ENCODE peak calls at places on chromosomes 5 and 9, in ten cellular contexts. One of them, this sample, is unnamed.

GRCh38 chr5:95715799-95716461 is 15.2 kb upstream of the RHOBTB3 start:
- DNase-seq in fibroblast of mammary gland: peak
- DNase-seq in Peyer's patch: no peak
- DNase-seq in mesothelial cell of epicardium: no peak
- DNase-seq in stomach: no peak
- DNase-seq in endothelial cell of umbilical vein: peak
- DNase-seq in cardiac fibroblast: peak
- DNase-seq in transverse colon: no peak
- DNase-seq in H1: no peak
- DNase-seq in HCT116: peak
- DNase-seq in this sample: peak

GRCh38 chr5:50711280-50711679 is 44.8 kb downstream of the PARP8 start:
- DNase-seq in HCT116: no peak
- DNase-seq in transverse colon: peak
- DNase-seq in Peyer's patch: no peak
- DNase-seq in mesothelial cell of epicardium: no peak
- DNase-seq in H1: no peak
- DNase-seq in cardiac fibroblast: peak
- DNase-seq in fibroblast of mammary gland: peak
- DNase-seq in stomach: peak
- DNase-seq in endothelial cell of umbilical vein: no peak
- DNase-seq in this sample: no peak

GRCh38 chr5:68954618-68954910 is 139.2 kb upstream of the SLC30A5 start:
- DNase-seq in endothelial cell of umbilical vein: no peak
- DNase-seq in mesothelial cell of epicardium: no peak
- DNase-seq in HCT116: no peak
- DNase-seq in fibroblast of mammary gland: no peak
- DNase-seq in cardiac fibroblast: no peak
- DNase-seq in H1: no peak
- DNase-seq in Peyer's patch: no peak
- DNase-seq in stomach: no peak
- DNase-seq in transverse colon: no peak
- DNase-seq in this sample: no peak

GRCh38 chr9:17600962-17601593 is 22.2 kb downstream of the SH3GL2 start:
- DNase-seq in cardiac fibroblast: peak
- DNase-seq in H1: no peak
- DNase-seq in mesothelial cell of epicardium: no peak
- DNase-seq in transverse colon: no peak
- DNase-seq in fibroblast of mammary gland: peak
- DNase-seq in Peyer's patch: no peak
- DNase-seq in stomach: no peak
- DNase-seq in HCT116: no peak
- DNase-seq in endothelial cell of umbilical vein: no peak
- DNase-seq in this sample: no peak

GRCh38 chr5:139384591-139385051 is 1.5 kb upstream of the SLC23A1 start:
- DNase-seq in fibroblast of mammary gland: no peak
- DNase-seq in HCT116: no peak
- DNase-seq in stomach: no peak
- DNase-seq in Peyer's patch: peak
- DNase-seq in endothelial cell of umbilical vein: no peak
- DNase-seq in transverse colon: no peak
- DNase-seq in cardiac fibroblast: no peak
- DNase-seq in H1: no peak
- DNase-seq in mesothelial cell of epicardium: no peak
- DNase-seq in this sample: no peak

GRCh38 chr5:126801992-126802294 is 25.0 kb downstream of the LMNB1 start:
- DNase-seq in transverse colon: no peak
- DNase-seq in endothelial cell of umbilical vein: peak
- DNase-seq in Peyer's patch: no peak
- DNase-seq in stomach: no peak
- DNase-seq in HCT116: no peak
- DNase-seq in mesothelial cell of epicardium: no peak
- DNase-seq in H1: no peak
- DNase-seq in cardiac fibroblast: peak
- DNase-seq in fibroblast of mammary gland: peak
- DNase-seq in this sample: peak

GRCh38 chr5:157188270-157188669 is 7.6 kb downstream of the ITK start:
- DNase-seq in fibroblast of mammary gland: no peak
- DNase-seq in endothelial cell of umbilical vein: no peak
- DNase-seq in HCT116: no peak
- DNase-seq in mesothelial cell of epicardium: no peak
- DNase-seq in H1: no peak
- DNase-seq in transverse colon: no peak
- DNase-seq in Peyer's patch: no peak
- DNase-seq in cardiac fibroblast: no peak
- DNase-seq in stomach: no peak
- DNase-seq in this sample: no peak

GRCh38 chr9:125509476-125509875 is 197.5 kb downstream of the MAPKAP1 start:
- DNase-seq in stomach: no peak
- DNase-seq in fibroblast of mammary gland: peak
- DNase-seq in cardiac fibroblast: peak
- DNase-seq in transverse colon: no peak
- DNase-seq in Peyer's patch: no peak
- DNase-seq in endothelial cell of umbilical vein: no peak
- DNase-seq in H1: no peak
- DNase-seq in mesothelial cell of epicardium: no peak
- DNase-seq in HCT116: no peak
- DNase-seq in this sample: no peak

GRCh38 chr5:167513383-167513782 is 778.1 kb upstream of the WWC1 start:
- DNase-seq in fibroblast of mammary gland: no peak
- DNase-seq in stomach: no peak
- DNase-seq in transverse colon: no peak
- DNase-seq in endothelial cell of umbilical vein: no peak
- DNase-seq in cardiac fibroblast: no peak
- DNase-seq in Peyer's patch: no peak
- DNase-seq in HCT116: no peak
- DNase-seq in H1: no peak
- DNase-seq in mesothelial cell of epicardium: no peak
- DNase-seq in this sample: no peak

GRCh38 chr9:77534376-77535057 is 113.6 kb downstream of the GNA14 start:
- DNase-seq in cardiac fibroblast: peak
- DNase-seq in HCT116: no peak
- DNase-seq in Peyer's patch: no peak
- DNase-seq in transverse colon: no peak
- DNase-seq in mesothelial cell of epicardium: no peak
- DNase-seq in endothelial cell of umbilical vein: peak
- DNase-seq in stomach: no peak
- DNase-seq in H1: no peak
- DNase-seq in fibroblast of mammary gland: no peak
- DNase-seq in this sample: no peak

GRCh38 chr5:54257366-54258118 is 52.8 kb downstream of the ARL15 start:
- DNase-seq in cardiac fibroblast: no peak
- DNase-seq in transverse colon: no peak
- DNase-seq in stomach: no peak
- DNase-seq in H1: no peak
- DNase-seq in endothelial cell of umbilical vein: no peak
- DNase-seq in mesothelial cell of epicardium: no peak
- DNase-seq in Peyer's patch: no peak
- DNase-seq in HCT116: no peak
- DNase-seq in fibroblast of mammary gland: no peak
- DNase-seq in this sample: peak

GRCh38 chr5:73497537-73498056 is 645 bp upstream of the BTF3 start:
- DNase-seq in fibroblast of mammary gland: no peak
- DNase-seq in cardiac fibroblast: no peak
- DNase-seq in transverse colon: no peak
- DNase-seq in Peyer's patch: no peak
- DNase-seq in H1: no peak
- DNase-seq in endothelial cell of umbilical vein: no peak
- DNase-seq in HCT116: no peak
- DNase-seq in stomach: no peak
- DNase-seq in mesothelial cell of epicardium: no peak
- DNase-seq in this sample: no peak
- TF ChIP-seq CTCF in fibroblast of mammary gland: no peak
- TF ChIP-seq CTCF in cardiac fibroblast: no peak
- TF ChIP-seq CTCF in transverse colon: no peak
- TF ChIP-seq CTCF in Peyer's patch: no peak
- TF ChIP-seq CTCF in H1: no peak
- TF ChIP-seq CTCF in endothelial cell of umbilical vein: no peak
- TF ChIP-seq CTCF in HCT116: no peak
- TF ChIP-seq CTCF in stomach: no peak
- TF ChIP-seq CTCF in mesothelial cell of epicardium: no peak
- TF ChIP-seq CTCF in this sample: no peak

GRCh38 chr9:22446589-22446949 is at the start of gene DMRTA1:
- DNase-seq in endothelial cell of umbilical vein: peak
- DNase-seq in stomach: peak
- DNase-seq in fibroblast of mammary gland: peak
- DNase-seq in transverse colon: peak
- DNase-seq in cardiac fibroblast: peak
- DNase-seq in H1: peak
- DNase-seq in Peyer's patch: peak
- DNase-seq in HCT116: no peak
- DNase-seq in mesothelial cell of epicardium: peak
- DNase-seq in this sample: peak

GRCh38 chr9:22446950-22447606 is 454 bp downstream of the DMRTA1 start:
- DNase-seq in Peyer's patch: peak
- DNase-seq in stomach: peak
- DNase-seq in fibroblast of mammary gland: peak
- DNase-seq in cardiac fibroblast: peak
- DNase-seq in HCT116: no peak
- DNase-seq in endothelial cell of umbilical vein: peak
- DNase-seq in transverse colon: peak
- DNase-seq in H1: peak
- DNase-seq in mesothelial cell of epicardium: peak
- DNase-seq in this sample: peak

GRCh38 chr9:22452415-22453010 is 5.9 kb downstream of the DMRTA1 start:
- DNase-seq in cardiac fibroblast: peak
- DNase-seq in stomach: peak
- DNase-seq in transverse colon: peak
- DNase-seq in Peyer's patch: no peak
- DNase-seq in mesothelial cell of epicardium: peak
- DNase-seq in H1: no peak
- DNase-seq in endothelial cell of umbilical vein: peak
- DNase-seq in HCT116: peak
- DNase-seq in fibroblast of mammary gland: peak
- DNase-seq in this sample: peak

GRCh38 chr9:22447607-22448305 is 1.1 kb downstream of the DMRTA1 start:
- DNase-seq in mesothelial cell of epicardium: no peak
- DNase-seq in endothelial cell of umbilical vein: peak
- DNase-seq in stomach: peak
- DNase-seq in H1: no peak
- DNase-seq in cardiac fibroblast: no peak
- DNase-seq in transverse colon: no peak
- DNase-seq in HCT116: no peak
- DNase-seq in fibroblast of mammary gland: no peak
- DNase-seq in Peyer's patch: no peak
- DNase-seq in this sample: peak
- TF ChIP-seq CTCF in mesothelial cell of epicardium: no peak
- TF ChIP-seq CTCF in endothelial cell of umbilical vein: no peak
- TF ChIP-seq CTCF in stomach: no peak
- TF ChIP-seq CTCF in H1: no peak
- TF ChIP-seq CTCF in cardiac fibroblast: no peak
- TF ChIP-seq CTCF in transverse colon: no peak
- TF ChIP-seq CTCF in HCT116: no peak
- TF ChIP-seq CTCF in fibroblast of mammary gland: no peak
- TF ChIP-seq CTCF in Peyer's patch: no peak
- TF ChIP-seq CTCF in this sample: no peak

GRCh38 chr5:85049020-85049419 is 664.3 kb upstream of the EDIL3 start:
- DNase-seq in HCT116: peak
- DNase-seq in fibroblast of mammary gland: peak
- DNase-seq in transverse colon: no peak
- DNase-seq in Peyer's patch: no peak
- DNase-seq in H1: no peak
- DNase-seq in stomach: no peak
- DNase-seq in endothelial cell of umbilical vein: peak
- DNase-seq in cardiac fibroblast: peak
- DNase-seq in mesothelial cell of epicardium: no peak
- DNase-seq in this sample: peak
- TF ChIP-seq CTCF in HCT116: peak
- TF ChIP-seq CTCF in fibroblast of mammary gland: peak
- TF ChIP-seq CTCF in transverse colon: peak
- TF ChIP-seq CTCF in Peyer's patch: no peak
- TF ChIP-seq CTCF in H1: no peak
- TF ChIP-seq CTCF in stomach: no peak
- TF ChIP-seq CTCF in endothelial cell of umbilical vein: peak
- TF ChIP-seq CTCF in cardiac fibroblast: peak
- TF ChIP-seq CTCF in mesothelial cell of epicardium: no peak
- TF ChIP-seq CTCF in this sample: peak

GRCh38 chr5:148732692-148733091 is 78.4 kb upstream of the HTR4 start:
- DNase-seq in stomach: no peak
- DNase-seq in transverse colon: no peak
- DNase-seq in HCT116: no peak
- DNase-seq in Peyer's patch: no peak
- DNase-seq in fibroblast of mammary gland: no peak
- DNase-seq in endothelial cell of umbilical vein: no peak
- DNase-seq in H1: no peak
- DNase-seq in mesothelial cell of epicardium: no peak
- DNase-seq in cardiac fibroblast: no peak
- DNase-seq in this sample: no peak

GRCh38 chr5:148730955-148731898 is 76.9 kb upstream of the HTR4 start:
- DNase-seq in Peyer's patch: no peak
- DNase-seq in transverse colon: peak
- DNase-seq in cardiac fibroblast: peak
- DNase-seq in H1: peak
- DNase-seq in stomach: peak
- DNase-seq in fibroblast of mammary gland: peak
- DNase-seq in endothelial cell of umbilical vein: peak
- DNase-seq in HCT116: peak
- DNase-seq in mesothelial cell of epicardium: peak
- DNase-seq in this sample: peak

GRCh38 chr5:148725675-148726074 is 71.3 kb upstream of the HTR4 start:
- DNase-seq in HCT116: no peak
- DNase-seq in fibroblast of mammary gland: no peak
- DNase-seq in transverse colon: no peak
- DNase-seq in mesothelial cell of epicardium: no peak
- DNase-seq in Peyer's patch: no peak
- DNase-seq in cardiac fibroblast: no peak
- DNase-seq in stomach: no peak
- DNase-seq in endothelial cell of umbilical vein: no peak
- DNase-seq in H1: no peak
- DNase-seq in this sample: no peak

GRCh38 chr5:148730272-148730954 is 76.1 kb upstream of the HTR4 start:
- DNase-seq in Peyer's patch: no peak
- DNase-seq in mesothelial cell of epicardium: no peak
- DNase-seq in transverse colon: no peak
- DNase-seq in endothelial cell of umbilical vein: no peak
- DNase-seq in cardiac fibroblast: peak
- DNase-seq in stomach: no peak
- DNase-seq in fibroblast of mammary gland: peak
- DNase-seq in H1: no peak
- DNase-seq in HCT116: no peak
- DNase-seq in this sample: peak

GRCh38 chr5:148729182-148729581 is 74.9 kb upstream of the HTR4 start:
- DNase-seq in cardiac fibroblast: peak
- DNase-seq in fibroblast of mammary gland: no peak
- DNase-seq in stomach: no peak
- DNase-seq in mesothelial cell of epicardium: no peak
- DNase-seq in H1: no peak
- DNase-seq in HCT116: no peak
- DNase-seq in Peyer's patch: no peak
- DNase-seq in transverse colon: peak
- DNase-seq in endothelial cell of umbilical vein: peak
- DNase-seq in this sample: no peak
- TF ChIP-seq CTCF in cardiac fibroblast: peak
- TF ChIP-seq CTCF in fibroblast of mammary gland: no peak
- TF ChIP-seq CTCF in stomach: no peak
- TF ChIP-seq CTCF in mesothelial cell of epicardium: peak
- TF ChIP-seq CTCF in H1: no peak
- TF ChIP-seq CTCF in HCT116: peak
- TF ChIP-seq CTCF in Peyer's patch: peak
- TF ChIP-seq CTCF in transverse colon: peak
- TF ChIP-seq CTCF in endothelial cell of umbilical vein: peak
- TF ChIP-seq CTCF in this sample: no peak

GRCh38 chr5:78056901-78057514 is 237.5 kb downstream of the AP3B1 start:
- DNase-seq in mesothelial cell of epicardium: no peak
- DNase-seq in cardiac fibroblast: peak
- DNase-seq in fibroblast of mammary gland: no peak
- DNase-seq in stomach: no peak
- DNase-seq in Peyer's patch: no peak
- DNase-seq in transverse colon: no peak
- DNase-seq in endothelial cell of umbilical vein: peak
- DNase-seq in H1: no peak
- DNase-seq in HCT116: no peak
- DNase-seq in this sample: no peak
- TF ChIP-seq CTCF in mesothelial cell of epicardium: no peak
- TF ChIP-seq CTCF in cardiac fibroblast: peak
- TF ChIP-seq CTCF in fibroblast of mammary gland: no peak
- TF ChIP-seq CTCF in stomach: no peak
- TF ChIP-seq CTCF in Peyer's patch: no peak
- TF ChIP-seq CTCF in transverse colon: no peak
- TF ChIP-seq CTCF in endothelial cell of umbilical vein: peak
- TF ChIP-seq CTCF in H1: no peak
- TF ChIP-seq CTCF in HCT116: peak
- TF ChIP-seq CTCF in this sample: no peak